ENCODE peak calls at places on chromosomes 6 and 20, in six cellular contexts. X is HepG2, N is mucosa of descending colon, Q is tibial nerve, G is astrocyte of the spinal cord, J is left ventricle myocardium inferior. P is an unnamed sample.

GRCh38 chr6:36679043-36679821 is 718 bp downstream of the CDKN1A start:
- DNase-seq in N (peak), X (peak), G (peak), Q (peak), J (peak), P (peak)

GRCh38 chr6:170210651-170211403 is 80.1 kb downstream of the DLL1 start:
- DNase-seq in G (no peak), Q (no peak), N (no peak), J (no peak), X (no peak), P (no peak)

GRCh38 chr6:42041131-42042055 is 8.9 kb upstream of the TAF8 start:
- DNase-seq in G (peak), J (peak), N (no peak), Q (no peak), X (no peak), P (no peak)

GRCh38 chr20:53940883-53941546 is 129.4 kb downstream of the BCAS1 start:
- DNase-seq in X (no peak), J (peak), Q (no peak), G (peak), N (peak), P (peak)

GRCh38 chr20:16548073-16548672 is 25.1 kb downstream of the KIF16B start:
- DNase-seq in N (no peak), G (no peak), X (no peak), J (no peak), Q (no peak), P (no peak)

GRCh38 chr6:131532476-131533108 is 40.4 kb upstream of the ARG1 start:
- DNase-seq in J (no peak), G (no peak), X (no peak), Q (no peak), N (no peak), P (peak)

GRCh38 chr6:16043171-16044142 is 85.4 kb upstream of the MYLIP start:
- DNase-seq in X (no peak), J (no peak), Q (no peak), G (no peak), N (no peak), P (no peak)

GRCh38 chr6:34178361-34179105 is 32.6 kb upstream of the GRM4 start:
- DNase-seq in J (no peak), N (no peak), Q (no peak), G (no peak), X (no peak), P (no peak)

GRCh38 chr6:163667372-163668060 is 253.0 kb downstream of the QKI start:
- DNase-seq in Q (no peak), J (no peak), G (peak), X (no peak), N (no peak), P (no peak)

GRCh38 chr6:142378138-142378875 is 76.5 kb downstream of the ADGRG6 start:
- DNase-seq in X (peak), G (peak), Q (no peak), J (no peak), N (no peak), P (peak)

GRCh38 chr20:13042458-13042794 is 33.7 kb downstream of the SPTLC3 start:
- DNase-seq in G (no peak), X (no peak), J (no peak), N (no peak), Q (no peak), P (no peak)

GRCh38 chr6:167589615-167589940 is 237.1 kb upstream of the AFDN start:
- DNase-seq in Q (no peak), X (no peak), N (no peak), J (no peak), G (no peak), P (no peak)

GRCh38 chr20:34367155-34367554 is 4.1 kb downstream of the ITCH start:
- DNase-seq in G (no peak), X (no peak), N (no peak), Q (no peak), J (no peak), P (no peak)

GRCh38 chr6:125014157-125014957 is 52.1 kb downstream of the RNF217 start:
- DNase-seq in N (no peak), Q (no peak), X (no peak), J (no peak), G (peak), P (peak)

GRCh38 chr20:57251344-57251743 is 15.1 kb downstream of the BMP7 start:
- DNase-seq in N (no peak), J (no peak), X (no peak), Q (no peak), G (no peak), P (no peak)

GRCh38 chr6:126661646-126662045 is 321.7 kb downstream of the CENPW start:
- DNase-seq in Q (no peak), G (peak), X (no peak), J (no peak), N (no peak), P (peak)

GRCh38 chr6:155313602-155314091 is 637 bp downstream of the TFB1M start:
- DNase-seq in Q (no peak), N (no peak), G (peak), J (no peak), X (peak), P (peak)

GRCh38 chr6:71333700-71334099 is 45.1 kb downstream of the OGFRL1 start:
- DNase-seq in N (no peak), J (no peak), G (peak), X (no peak), Q (no peak), P (peak)

GRCh38 chr20:33229843-33230242 is 6.0 kb upstream of the BPIFA1 start:
- DNase-seq in X (peak), J (no peak), Q (no peak), N (no peak), G (no peak), P (no peak)

GRCh38 chr6:142014515-142014914 is 118.2 kb upstream of the GJE1 start:
- DNase-seq in G (peak), N (no peak), J (no peak), Q (no peak), X (no peak), P (peak)

GRCh38 chr6:43103253-43103876 is 27.3 kb downstream of the PTK7 start:
- DNase-seq in J (no peak), X (no peak), G (no peak), N (no peak), Q (no peak), P (no peak)

GRCh38 chr6:24495516-24495847 is 713 bp downstream of the ALDH5A1 start:
- DNase-seq in Q (peak), J (peak), X (peak), N (peak), G (peak), P (peak)

GRCh38 chr6:83167726-83168278 is 25.3 kb downstream of the PGM3 start:
- DNase-seq in X (no peak), N (no peak), Q (no peak), G (no peak), J (no peak), P (no peak)

GRCh38 chr6:32137454-32137853 is 7.4 kb upstream of the FKBPL start:
- DNase-seq in N (no peak), J (no peak), Q (no peak), G (no peak), X (no peak), P (no peak)

GRCh38 chr20:39547546-39548410 is 585.6 kb downstream of the DHX35 start:
- DNase-seq in J (no peak), N (no peak), G (no peak), Q (no peak), X (no peak), P (no peak)

GRCh38 chr20:58718729-58719128 is 26.1 kb downstream of the NPEPL1 start:
- DNase-seq in G (no peak), X (no peak), N (no peak), J (no peak), Q (no peak), P (no peak)

GRCh38 chr6:42239333-42239732 is 21.7 kb upstream of the MRPS10 start:
- DNase-seq in J (no peak), X (no peak), N (no peak), G (no peak), Q (no peak), P (peak)

GRCh38 chr6:37258405-37258704 is 411 bp upstream of the TMEM217 start:
- DNase-seq in Q (no peak), N (no peak), J (no peak), X (no peak), G (no peak), P (no peak)

GRCh38 chr20:57439432-57439831 is 48.2 kb downstream of the RBM38 start:
- DNase-seq in J (peak), G (no peak), Q (no peak), X (no peak), N (peak), P (no peak)

GRCh38 chr20:63957690-63958441 is 1.6 kb upstream of the UCKL1 start:
- DNase-seq in J (no peak), X (peak), G (no peak), Q (no peak), N (peak), P (peak)

GRCh38 chr6:166640342-166641043 is 13.4 kb upstream of the RPS6KA2 start:
- DNase-seq in J (peak), N (no peak), G (peak), X (no peak), Q (no peak), P (peak)

GRCh38 chr6:1611572-1612385 is 2.1 kb downstream of the FOXC1 start:
- DNase-seq in J (no peak), G (no peak), N (no peak), Q (peak), X (peak), P (peak)

GRCh38 chr20:51735728-51736600 is 32.2 kb downstream of the ATP9A start:
- DNase-seq in X (no peak), J (no peak), N (peak), G (no peak), Q (no peak), P (no peak)

GRCh38 chr20:46304852-46305251 is 3.4 kb downstream of the CDH22 start:
- DNase-seq in G (no peak), Q (no peak), X (no peak), J (no peak), N (no peak), P (no peak)

GRCh38 chr6:90787411-90787810 is 200.5 kb upstream of the MAP3K7 start:
- DNase-seq in Q (no peak), X (no peak), G (no peak), N (no peak), J (no peak), P (no peak)

GRCh38 chr6:90793771-90794170 is 206.9 kb upstream of the MAP3K7 start:
- DNase-seq in N (no peak), J (no peak), Q (no peak), X (no peak), G (no peak), P (no peak)

GRCh38 chr6:90790696-90791095 is 203.8 kb upstream of the MAP3K7 start:
- DNase-seq in Q (no peak), X (no peak), J (no peak), N (no peak), G (peak), P (peak)

GRCh38 chr6:90788781-90789180 is 201.9 kb upstream of the MAP3K7 start:
- DNase-seq in X (no peak), G (no peak), Q (no peak), J (no peak), N (no peak), P (no peak)

GRCh38 chr6:90790058-90790457 is 203.2 kb upstream of the MAP3K7 start:
- DNase-seq in Q (no peak), G (peak), N (no peak), J (no peak), X (no peak), P (peak)
- H3K4me3 ChIP-seq in Q (no peak), G (no peak), N (no peak), J (no peak), X (no peak), P (no peak)

DNA sequence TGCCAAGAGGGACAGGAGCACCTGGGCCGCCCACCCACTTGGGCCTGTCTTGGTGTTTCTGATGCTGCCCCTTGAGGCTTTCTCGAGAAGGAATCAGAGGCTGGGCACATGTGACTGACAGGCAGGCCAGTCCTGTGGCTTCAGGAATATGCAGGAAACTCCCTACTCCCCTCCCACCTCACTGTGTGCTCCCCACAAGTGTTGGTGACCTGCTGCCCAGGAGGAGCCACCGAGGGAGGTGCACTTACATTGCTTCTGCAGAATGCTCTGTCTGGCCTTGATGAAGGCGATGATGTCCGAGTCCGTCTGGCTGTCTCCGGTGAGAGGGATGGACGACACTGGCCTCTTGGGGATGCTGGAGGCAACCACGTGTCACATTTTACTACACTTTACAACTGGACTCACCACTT is 21.0 kb upstream of the KCNK16 start:
- DNase-seq in G (no peak), N (no peak), J (no peak), Q (no peak), X (no peak), P (no peak)
- TF ChIP-seq CTCF in G (no peak), N (no peak), J (no peak), Q (no peak), X (no peak), P (no peak)

GRCh38 chr6:28782113-28782673 is 141.6 kb downstream of the TRIM27 start:
- DNase-seq in Q (no peak), X (no peak), J (no peak), N (no peak), G (no peak), P (no peak)

GRCh38 chr6:28791002-28791383 is 132.8 kb downstream of the TRIM27 start:
- DNase-seq in Q (no peak), J (no peak), N (no peak), G (no peak), X (no peak), P (no peak)

GRCh38 chr6:28789553-28790083 is 134.2 kb downstream of the TRIM27 start:
- DNase-seq in N (no peak), X (peak), J (no peak), G (peak), Q (no peak), P (peak)

GRCh38 chr6:28785962-28786679 is 137.7 kb downstream of the TRIM27 start:
- DNase-seq in J (no peak), N (no peak), G (no peak), Q (no peak), X (no peak), P (no peak)
- H3K4me3 ChIP-seq in J (no peak), N (no peak), G (no peak), Q (no peak), X (no peak), P (no peak)

GRCh38 chr20:61254881-61255589 is 3.0 kb downstream of the CDH4 start:
- DNase-seq in J (no peak), G (peak), Q (no peak), N (no peak), X (no peak), P (peak)

GRCh38 chr20:61253264-61253639 is 1.2 kb downstream of the CDH4 start:
- DNase-seq in Q (no peak), N (no peak), J (no peak), G (peak), X (no peak), P (peak)

GRCh38 chr20:61252601-61253263 is 671 bp downstream of the CDH4 start:
- DNase-seq in Q (no peak), X (no peak), N (no peak), J (no peak), G (peak), P (peak)

GRCh38 chr20:61251529-61252393 is at the start of gene CDH4:
- DNase-seq in X (no peak), G (no peak), Q (no peak), J (no peak), N (no peak), P (peak)

GRCh38 chr20:61253640-61254511 is 1.8 kb downstream of the CDH4 start:
- DNase-seq in J (no peak), G (peak), N (no peak), Q (no peak), X (no peak), P (peak)
- TF ChIP-seq CTCF in J (no peak), G (no peak), N (no peak), Q (no peak), X (no peak), P (no peak)

DNA sequence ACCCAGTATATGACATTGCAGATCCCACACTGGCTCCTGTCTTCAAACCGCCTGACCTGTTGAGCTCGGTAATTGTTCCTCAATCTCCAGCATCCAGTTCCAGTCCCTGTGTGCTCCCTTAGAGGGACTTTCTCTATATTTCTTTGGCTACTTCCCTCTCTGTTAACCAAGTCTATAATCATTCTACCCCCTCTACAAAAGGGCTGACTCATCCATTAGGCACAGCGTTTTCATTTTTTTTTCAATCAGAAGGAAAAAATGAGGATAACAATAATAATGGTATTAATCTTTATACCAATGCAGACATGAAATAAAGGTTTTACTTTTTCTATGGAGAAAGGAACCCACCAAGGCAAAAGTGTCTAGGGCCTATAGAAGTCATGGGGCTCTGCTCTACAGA is 69.3 kb downstream of the FAM229B start:
- DNase-seq in G (no peak), Q (no peak), J (no peak), X (no peak), N (no peak), P (no peak)
- H3K4me3 ChIP-seq in G (no peak), Q (no peak), J (no peak), X (no peak), N (no peak), P (no peak)

GRCh38 chr20:8953300-8953699 is 115.6 kb upstream of the PLCB4 start:
- DNase-seq in Q (no peak), X (no peak), J (no peak), G (no peak), N (no peak), P (no peak)
- TF ChIP-seq CTCF in Q (no peak), X (no peak), J (no peak), G (peak), N (no peak), P (no peak)

GRCh38 chr6:13485303-13485702 is 2.1 kb downstream of the GFOD1 start:
- DNase-seq in N (no peak), J (no peak), G (no peak), Q (no peak), X (no peak), P (no peak)

GRCh38 chr6:13485923-13486557 is 1.4 kb downstream of the GFOD1 start:
- DNase-seq in G (peak), N (peak), X (peak), Q (no peak), J (peak), P (peak)

GRCh38 chr6:13486679-13487121 is 700 bp downstream of the GFOD1 start:
- DNase-seq in Q (peak), J (peak), N (peak), X (peak), G (peak), P (peak)

GRCh38 chr6:13484138-13484708 is 3.2 kb downstream of the GFOD1 start:
- DNase-seq in J (no peak), X (peak), G (no peak), N (no peak), Q (no peak), P (no peak)

DNA sequence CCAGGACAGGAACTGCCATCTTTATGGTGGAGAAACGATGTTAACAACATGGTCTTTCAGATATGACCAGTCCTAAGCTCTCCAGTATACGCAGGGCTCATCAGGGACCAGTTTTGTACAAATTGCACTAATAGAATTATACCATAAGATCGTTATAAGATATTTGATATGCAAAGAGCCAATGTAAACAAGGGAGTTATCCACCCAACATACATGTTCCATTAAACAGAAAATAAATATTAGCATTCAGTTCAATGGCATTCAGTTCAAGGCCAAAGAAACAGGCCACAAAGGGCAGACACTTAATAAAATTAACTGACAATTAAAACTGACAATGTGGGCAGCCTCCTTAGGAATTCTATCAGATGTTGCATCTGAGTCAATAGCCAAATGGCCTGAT is 2.6 kb downstream of the GFOD1 start:
- DNase-seq in N (no peak), Q (no peak), X (no peak), J (no peak), G (no peak), P (no peak)
- H3K4me3 ChIP-seq in N (no peak), Q (peak), X (peak), J (peak), G (no peak), P (no peak)

DNA sequence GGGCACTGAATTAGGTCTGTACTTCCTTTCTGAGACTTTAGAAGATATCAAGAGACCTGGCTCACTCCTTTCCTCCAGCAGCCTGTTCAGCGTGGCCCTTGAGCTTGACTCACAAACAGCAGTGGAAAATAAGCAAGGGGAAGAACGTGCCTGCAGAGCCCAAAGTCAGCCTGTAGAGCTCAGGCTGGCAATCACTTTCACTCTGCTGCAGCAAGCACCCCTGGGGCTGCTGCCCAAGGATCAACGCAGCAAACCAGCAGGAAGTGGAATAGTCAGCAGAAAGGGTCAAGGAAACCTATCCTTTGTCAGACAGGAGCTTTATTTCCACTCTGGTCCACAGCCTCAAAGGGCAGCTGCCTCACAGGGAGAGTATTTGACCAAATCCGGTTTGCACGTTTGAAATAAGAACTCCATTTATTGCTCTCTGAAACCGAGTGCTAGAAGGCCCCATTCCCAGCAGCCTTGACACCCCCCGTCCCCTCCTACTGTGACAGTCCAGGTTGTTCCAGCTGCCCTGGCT is 77.4 kb downstream of the PRDM1 start:
- DNase-seq in N (peak), G (peak), Q (no peak), X (no peak), J (no peak), P (no peak)
- TF ChIP-seq CTCF in N (no peak), G (no peak), Q (no peak), X (no peak), J (no peak), P (no peak)

GRCh38 chr6:3559561-3559960 is 102.7 kb upstream of the SLC22A23 start:
- DNase-seq in X (no peak), N (no peak), Q (no peak), J (no peak), G (no peak), P (no peak)
- H3K4me3 ChIP-seq in X (no peak), N (no peak), Q (no peak), J (no peak), G (no peak), P (no peak)

P was measured in epithelial cell of esophagus.